ENCODE peak calls at places on chromosomes 3 and 15, in nine cellular contexts. One of them, this sample, is unnamed.

GRCh38 chr3:153970735-153971347 is 150.3 kb upstream of the ARHGEF26 start:
- DNase-seq in fibroblast of pulmonary artery: peak
- DNase-seq in sigmoid colon: no peak
- DNase-seq in neural progenitor cell: no peak
- DNase-seq in heart left ventricle: no peak
- DNase-seq in astrocyte of the cerebellum: peak
- DNase-seq in fibroblast of lung: peak
- DNase-seq in AG09309: no peak
- DNase-seq in brain microvascular endothelial cell: peak
- DNase-seq in this sample: no peak

GRCh38 chr3:50392101-50392715 is 32.9 kb upstream of the TMEM115 start:
- DNase-seq in fibroblast of pulmonary artery: no peak
- DNase-seq in sigmoid colon: no peak
- DNase-seq in neural progenitor cell: no peak
- DNase-seq in heart left ventricle: peak
- DNase-seq in astrocyte of the cerebellum: no peak
- DNase-seq in fibroblast of lung: no peak
- DNase-seq in AG09309: no peak
- DNase-seq in brain microvascular endothelial cell: no peak
- DNase-seq in this sample: no peak

GRCh38 chr15:76979331-76979925 is 15.5 kb upstream of the PSTPIP1 start:
- DNase-seq in fibroblast of pulmonary artery: no peak
- DNase-seq in sigmoid colon: no peak
- DNase-seq in neural progenitor cell: no peak
- DNase-seq in heart left ventricle: no peak
- DNase-seq in astrocyte of the cerebellum: no peak
- DNase-seq in fibroblast of lung: no peak
- DNase-seq in AG09309: no peak
- DNase-seq in brain microvascular endothelial cell: peak
- DNase-seq in this sample: no peak

GRCh38 chr3:168951368-168951767 is 712.1 kb downstream of the MECOM start:
- DNase-seq in fibroblast of pulmonary artery: no peak
- DNase-seq in sigmoid colon: no peak
- DNase-seq in neural progenitor cell: no peak
- DNase-seq in heart left ventricle: no peak
- DNase-seq in astrocyte of the cerebellum: no peak
- DNase-seq in fibroblast of lung: peak
- DNase-seq in AG09309: no peak
- DNase-seq in brain microvascular endothelial cell: no peak
- DNase-seq in this sample: no peak

GRCh38 chr3:79139395-79140060 is 628.3 kb downstream of the ROBO1 start:
- DNase-seq in fibroblast of pulmonary artery: peak
- DNase-seq in sigmoid colon: no peak
- DNase-seq in neural progenitor cell: no peak
- DNase-seq in heart left ventricle: no peak
- DNase-seq in astrocyte of the cerebellum: peak
- DNase-seq in fibroblast of lung: peak
- DNase-seq in AG09309: peak
- DNase-seq in brain microvascular endothelial cell: peak
- DNase-seq in this sample: no peak

GRCh38 chr15:64915518-64916227 is 4.0 kb downstream of the ANKDD1A start:
- DNase-seq in fibroblast of pulmonary artery: no peak
- DNase-seq in sigmoid colon: no peak
- DNase-seq in neural progenitor cell: no peak
- DNase-seq in heart left ventricle: no peak
- DNase-seq in astrocyte of the cerebellum: no peak
- DNase-seq in fibroblast of lung: no peak
- DNase-seq in AG09309: no peak
- DNase-seq in brain microvascular endothelial cell: no peak
- DNase-seq in this sample: no peak

GRCh38 chr15:40340038-40340739 is 550 bp downstream of the CCDC9B start:
- DNase-seq in fibroblast of pulmonary artery: peak
- DNase-seq in sigmoid colon: peak
- DNase-seq in neural progenitor cell: no peak
- DNase-seq in heart left ventricle: peak
- DNase-seq in astrocyte of the cerebellum: no peak
- DNase-seq in fibroblast of lung: peak
- DNase-seq in AG09309: no peak
- DNase-seq in brain microvascular endothelial cell: no peak
- DNase-seq in this sample: no peak

GRCh38 chr3:112437146-112438022 is 61.9 kb downstream of the BTLA start:
- DNase-seq in fibroblast of pulmonary artery: peak
- DNase-seq in sigmoid colon: no peak
- DNase-seq in neural progenitor cell: peak
- DNase-seq in heart left ventricle: no peak
- DNase-seq in astrocyte of the cerebellum: peak
- DNase-seq in fibroblast of lung: peak
- DNase-seq in AG09309: peak
- DNase-seq in brain microvascular endothelial cell: peak
- DNase-seq in this sample: peak

GRCh38 chr3:109685084-109686079 is 348.0 kb upstream of the DPPA4 start:
- DNase-seq in fibroblast of pulmonary artery: peak
- DNase-seq in sigmoid colon: peak
- DNase-seq in neural progenitor cell: no peak
- DNase-seq in heart left ventricle: peak
- DNase-seq in astrocyte of the cerebellum: peak
- DNase-seq in fibroblast of lung: peak
- DNase-seq in AG09309: peak
- DNase-seq in brain microvascular endothelial cell: peak
- DNase-seq in this sample: peak

GRCh38 chr3:127565711-127566110 is 24.8 kb downstream of the TPRA1 start:
- DNase-seq in fibroblast of pulmonary artery: no peak
- DNase-seq in sigmoid colon: no peak
- DNase-seq in neural progenitor cell: no peak
- DNase-seq in heart left ventricle: peak
- DNase-seq in astrocyte of the cerebellum: no peak
- DNase-seq in fibroblast of lung: no peak
- DNase-seq in AG09309: no peak
- DNase-seq in brain microvascular endothelial cell: no peak
- DNase-seq in this sample: no peak

GRCh38 chr3:37785718-37786117 is 76.0 kb upstream of the CTDSPL start:
- DNase-seq in fibroblast of pulmonary artery: no peak
- DNase-seq in sigmoid colon: no peak
- DNase-seq in neural progenitor cell: no peak
- DNase-seq in heart left ventricle: no peak
- DNase-seq in astrocyte of the cerebellum: no peak
- DNase-seq in fibroblast of lung: no peak
- DNase-seq in AG09309: no peak
- DNase-seq in brain microvascular endothelial cell: no peak
- DNase-seq in this sample: no peak

GRCh38 chr3:128878556-128879124 is 780 bp upstream of the ACAD9 start:
- DNase-seq in fibroblast of pulmonary artery: peak
- DNase-seq in sigmoid colon: peak
- DNase-seq in neural progenitor cell: peak
- DNase-seq in heart left ventricle: no peak
- DNase-seq in astrocyte of the cerebellum: peak
- DNase-seq in fibroblast of lung: peak
- DNase-seq in AG09309: peak
- DNase-seq in brain microvascular endothelial cell: peak
- DNase-seq in this sample: peak

DNA sequence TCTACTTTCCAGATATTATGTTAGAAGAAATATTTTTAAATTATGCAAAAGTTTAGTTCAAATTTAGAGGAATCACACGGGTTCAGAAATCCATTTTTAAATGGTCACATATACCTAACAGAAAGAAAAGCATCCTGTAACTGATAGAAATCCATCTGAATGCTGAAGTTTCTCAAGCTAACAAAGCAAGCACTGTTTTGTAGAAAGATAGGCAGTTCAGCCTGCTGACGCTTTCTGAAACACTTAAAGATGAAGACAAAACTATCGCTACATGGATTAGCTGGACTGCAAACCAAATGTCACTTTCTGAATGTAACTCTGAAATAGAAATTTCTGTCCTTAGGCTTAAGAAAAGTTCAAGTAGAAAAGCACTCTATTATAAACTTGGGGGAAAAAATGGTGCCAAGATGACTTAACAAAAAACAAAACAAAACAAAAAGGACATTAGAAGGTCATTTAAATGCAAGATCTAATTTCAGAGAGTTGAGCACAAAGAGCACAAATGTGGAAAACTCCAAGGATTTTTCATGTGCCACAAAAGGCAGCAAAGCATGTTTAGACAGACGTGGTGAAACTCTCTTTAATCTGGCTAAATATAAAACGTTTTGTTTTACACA is 1.3 kb downstream of the PLOD2 start:
- DNase-seq in fibroblast of pulmonary artery: no peak
- DNase-seq in sigmoid colon: no peak
- DNase-seq in neural progenitor cell: no peak
- DNase-seq in heart left ventricle: no peak
- DNase-seq in astrocyte of the cerebellum: no peak
- DNase-seq in fibroblast of lung: no peak
- DNase-seq in AG09309: no peak
- DNase-seq in brain microvascular endothelial cell: no peak
- DNase-seq in this sample: no peak
- H3K4me3 ChIP-seq in fibroblast of pulmonary artery: peak
- H3K4me3 ChIP-seq in sigmoid colon: peak
- H3K4me3 ChIP-seq in neural progenitor cell: peak
- H3K4me3 ChIP-seq in heart left ventricle: peak
- H3K4me3 ChIP-seq in astrocyte of the cerebellum: peak
- H3K4me3 ChIP-seq in fibroblast of lung: peak
- H3K4me3 ChIP-seq in AG09309: peak
- H3K4me3 ChIP-seq in brain microvascular endothelial cell: peak
- H3K4me3 ChIP-seq in this sample: peak

DNA sequence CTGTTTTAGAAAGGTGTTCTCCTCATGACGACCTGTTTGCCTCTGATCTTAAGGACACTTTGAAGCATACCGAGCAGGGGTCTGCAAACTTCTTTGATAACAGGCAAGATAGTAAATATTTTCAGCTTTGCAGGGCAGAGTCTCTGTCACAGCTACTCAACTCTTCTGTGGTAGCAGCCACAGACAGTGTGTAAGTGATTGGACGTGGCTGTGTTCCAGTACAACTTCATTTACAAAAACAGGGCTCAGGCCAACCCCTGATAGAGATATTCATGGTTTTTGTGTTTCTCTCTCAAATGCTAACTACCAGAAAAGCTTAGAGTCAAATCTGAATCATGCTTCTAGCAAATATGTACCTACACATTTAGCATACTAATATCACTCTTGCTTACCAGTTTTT is 51.5 kb downstream of the TGFBR2 start:
- DNase-seq in fibroblast of pulmonary artery: no peak
- DNase-seq in sigmoid colon: no peak
- DNase-seq in neural progenitor cell: no peak
- DNase-seq in heart left ventricle: no peak
- DNase-seq in astrocyte of the cerebellum: no peak
- DNase-seq in fibroblast of lung: peak
- DNase-seq in AG09309: no peak
- DNase-seq in brain microvascular endothelial cell: no peak
- DNase-seq in this sample: no peak
- H3K4me3 ChIP-seq in fibroblast of pulmonary artery: no peak
- H3K4me3 ChIP-seq in sigmoid colon: no peak
- H3K4me3 ChIP-seq in neural progenitor cell: no peak
- H3K4me3 ChIP-seq in heart left ventricle: no peak
- H3K4me3 ChIP-seq in astrocyte of the cerebellum: no peak
- H3K4me3 ChIP-seq in fibroblast of lung: no peak
- H3K4me3 ChIP-seq in AG09309: no peak
- H3K4me3 ChIP-seq in brain microvascular endothelial cell: no peak
- H3K4me3 ChIP-seq in this sample: no peak

GRCh38 chr3:142998439-142998838 is 2.9 kb upstream of the U2SURP start:
- DNase-seq in fibroblast of pulmonary artery: peak
- DNase-seq in sigmoid colon: no peak
- DNase-seq in neural progenitor cell: no peak
- DNase-seq in heart left ventricle: no peak
- DNase-seq in astrocyte of the cerebellum: no peak
- DNase-seq in fibroblast of lung: peak
- DNase-seq in AG09309: no peak
- DNase-seq in brain microvascular endothelial cell: no peak
- DNase-seq in this sample: no peak
- H3K4me3 ChIP-seq in fibroblast of pulmonary artery: no peak
- H3K4me3 ChIP-seq in sigmoid colon: no peak
- H3K4me3 ChIP-seq in neural progenitor cell: no peak
- H3K4me3 ChIP-seq in heart left ventricle: no peak
- H3K4me3 ChIP-seq in astrocyte of the cerebellum: no peak
- H3K4me3 ChIP-seq in fibroblast of lung: no peak
- H3K4me3 ChIP-seq in AG09309: no peak
- H3K4me3 ChIP-seq in brain microvascular endothelial cell: no peak
- H3K4me3 ChIP-seq in this sample: no peak

GRCh38 chr15:82539690-82540054 is 585 bp downstream of the RPS17 start:
- DNase-seq in fibroblast of pulmonary artery: peak
- DNase-seq in sigmoid colon: no peak
- DNase-seq in neural progenitor cell: peak
- DNase-seq in heart left ventricle: no peak
- DNase-seq in astrocyte of the cerebellum: no peak
- DNase-seq in fibroblast of lung: no peak
- DNase-seq in AG09309: no peak
- DNase-seq in brain microvascular endothelial cell: no peak
- DNase-seq in this sample: no peak
- H3K4me3 ChIP-seq in fibroblast of pulmonary artery: peak
- H3K4me3 ChIP-seq in sigmoid colon: peak
- H3K4me3 ChIP-seq in neural progenitor cell: peak
- H3K4me3 ChIP-seq in heart left ventricle: peak
- H3K4me3 ChIP-seq in astrocyte of the cerebellum: peak
- H3K4me3 ChIP-seq in fibroblast of lung: peak
- H3K4me3 ChIP-seq in AG09309: peak
- H3K4me3 ChIP-seq in brain microvascular endothelial cell: peak
- H3K4me3 ChIP-seq in this sample: peak

DNA sequence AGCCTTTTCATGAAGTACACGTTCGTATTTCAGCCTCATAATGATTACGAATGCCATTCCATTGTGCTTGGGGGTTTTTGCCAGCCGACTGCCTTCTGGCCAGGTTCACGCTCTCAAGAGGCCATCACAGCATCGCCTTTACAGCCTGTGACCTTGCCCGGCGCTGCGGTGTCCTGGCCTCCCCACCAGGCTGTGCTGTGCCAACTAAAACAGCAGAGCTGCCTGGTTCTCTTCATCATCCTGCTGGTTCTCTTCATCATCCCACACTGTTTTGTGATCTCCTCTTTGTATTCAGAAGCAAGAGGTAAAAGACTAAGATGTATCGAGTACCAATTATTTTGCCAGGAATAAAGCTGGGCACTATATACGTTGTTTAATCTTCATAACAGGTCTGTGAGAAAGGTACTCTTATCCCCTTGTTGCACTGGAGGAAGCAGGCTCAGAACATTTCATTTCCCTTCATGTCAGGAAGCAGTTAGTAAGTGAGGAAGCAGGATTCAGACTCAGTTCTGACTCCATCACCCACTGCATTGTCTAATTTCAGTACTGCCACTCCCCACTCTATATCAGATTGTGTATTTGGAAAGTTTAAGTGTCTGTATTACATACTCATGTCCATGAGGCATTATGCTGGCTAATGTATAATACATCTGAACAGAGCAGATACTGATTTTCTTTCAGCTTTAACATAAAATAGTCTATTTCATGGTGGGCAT is 92.7 kb downstream of the LRRC28 start:
- DNase-seq in fibroblast of pulmonary artery: peak
- DNase-seq in sigmoid colon: no peak
- DNase-seq in neural progenitor cell: peak
- DNase-seq in heart left ventricle: peak
- DNase-seq in astrocyte of the cerebellum: no peak
- DNase-seq in fibroblast of lung: peak
- DNase-seq in AG09309: no peak
- DNase-seq in brain microvascular endothelial cell: no peak
- DNase-seq in this sample: no peak
- H3K4me3 ChIP-seq in fibroblast of pulmonary artery: no peak
- H3K4me3 ChIP-seq in sigmoid colon: no peak
- H3K4me3 ChIP-seq in neural progenitor cell: no peak
- H3K4me3 ChIP-seq in heart left ventricle: no peak
- H3K4me3 ChIP-seq in astrocyte of the cerebellum: no peak
- H3K4me3 ChIP-seq in fibroblast of lung: no peak
- H3K4me3 ChIP-seq in AG09309: no peak
- H3K4me3 ChIP-seq in brain microvascular endothelial cell: no peak
- H3K4me3 ChIP-seq in this sample: no peak